ENCODE peak calls at places on chromosomes 13 and 19, in six cellular contexts. R is lower leg skin; S is foreskin fibroblast; Y is effector memory CD4-positive, alpha-beta T cell; W is myocyte; H is HTR-8/SVneo. K is an unnamed sample.

GRCh38 chr19:19123386-19123785 is 14.9 kb downstream of the TMEM161A start:
- DNase-seq in H (no peak), Y (no peak), R (no peak), W (no peak), S (no peak), K (no peak)

GRCh38 chr19:48491793-48492123 is 19.9 kb downstream of the LMTK3 start:
- DNase-seq in S (no peak), Y (no peak), R (no peak), W (no peak), H (no peak), K (no peak)

GRCh38 chr13:20997301-20998061 is 63.9 kb downstream of the LATS2 start:
- DNase-seq in S (peak), W (peak), H (peak), Y (no peak), R (no peak), K (no peak)

GRCh38 chr13:85093808-85094207 is 705.4 kb downstream of the SLITRK6 start:
- DNase-seq in R (peak), W (no peak), H (no peak), Y (no peak), S (peak), K (no peak)

GRCh38 chr13:79909664-79910063 is 428.7 kb downstream of the NDFIP2 start:
- DNase-seq in W (no peak), H (no peak), S (no peak), R (no peak), Y (no peak), K (no peak)

GRCh38 chr13:82867284-82867683 is 1015.0 kb downstream of the SLITRK1 start:
- DNase-seq in Y (no peak), H (no peak), W (no peak), S (no peak), R (no peak), K (no peak)

GRCh38 chr19:1407662-1408299 is 395 bp downstream of the DAZAP1 start:
- DNase-seq in W (no peak), H (no peak), Y (peak), S (no peak), R (no peak), K (peak)

GRCh38 chr19:53537523-53538377 is at the start of gene ZNF331:
- DNase-seq in Y (peak), S (peak), W (peak), H (peak), R (peak), K (peak)

GRCh38 chr13:105184221-105184620 is 1351.2 kb downstream of the EFNB2 start:
- DNase-seq in R (no peak), S (no peak), Y (no peak), W (peak), H (no peak), K (no peak)

GRCh38 chr13:80382576-80382975 is 41.6 kb upstream of the SPRY2 start:
- DNase-seq in S (no peak), R (no peak), Y (no peak), W (peak), H (no peak), K (no peak)

GRCh38 chr13:28493740-28494536 is 990 bp downstream of the FLT1 start:
- DNase-seq in S (peak), R (no peak), W (no peak), H (no peak), Y (no peak), K (no peak)

GRCh38 chr13:74148437-74148836 is 14.2 kb upstream of the KLF12 start:
- DNase-seq in W (no peak), H (no peak), R (no peak), Y (no peak), S (no peak), K (no peak)

GRCh38 chr13:28865312-28865711 is 45.2 kb downstream of the MTUS2 start:
- DNase-seq in W (no peak), R (no peak), H (no peak), S (no peak), Y (no peak), K (no peak)

GRCh38 chr13:23993439-23993980 is 96.2 kb upstream of the C1QTNF9B start:
- DNase-seq in R (no peak), Y (no peak), S (no peak), H (no peak), W (no peak), K (no peak)

K was measured in germinal center.